ENCODE peak calls at places on chromosomes 13 and 19, in six cellular contexts. Z, K, V, P, C and R are unnamed samples.

GRCh38 chr13:101627556-101627943 is 175.1 kb downstream of the ITGBL1 start:
- DNase-seq in P (no peak), C (no peak), K (no peak), V (no peak), Z (no peak), R (no peak)

GRCh38 chr19:35459414-35460082 is 11.5 kb downstream of the FFAR2 start:
- DNase-seq in P (no peak), C (no peak), V (peak; percentile 56), K (peak; percentile 29), Z (no peak), R (no peak)

GRCh38 chr13:113656831-113657671 is 947 bp downstream of the ATP4B start:
- DNase-seq in V (peak; percentile 35), Z (no peak), P (no peak), K (no peak), C (no peak), R (no peak)

GRCh38 chr19:51129716-51130115 is 5.0 kb downstream of the SIGLEC9 start:
- DNase-seq in C (no peak), P (no peak), Z (no peak), K (no peak), V (no peak), R (no peak)

GRCh38 chr19:49662011-49662410 is 3.6 kb downstream of the IRF3 start:
- DNase-seq in K (no peak), C (no peak), V (no peak), Z (no peak), P (no peak), R (no peak)

GRCh38 chr19:16433986-16434385 is 37.8 kb downstream of the EPS15L1 start:
- DNase-seq in V (no peak), K (no peak), Z (no peak), C (no peak), P (no peak), R (no peak)

GRCh38 chr13:91904597-91904996 is 506.2 kb downstream of the GPC5 start:
- DNase-seq in C (no peak), V (no peak), Z (no peak), K (no peak), P (no peak), R (no peak)

GRCh38 chr19:32661318-32661717 is 13.7 kb downstream of the ANKRD27 start:
- DNase-seq in Z (no peak), K (no peak), V (no peak), P (no peak), C (no peak), R (no peak)

GRCh38 chr19:32324631-32325215 is 20.7 kb upstream of the ZNF507 start:
- DNase-seq in K (peak; percentile 60), P (no peak), C (no peak), V (no peak), Z (no peak), R (no peak)

GRCh38 chr19:48090281-48090802 is 20.3 kb downstream of the PLA2G4C start:
- DNase-seq in K (peak; percentile 35), P (no peak), Z (no peak), C (no peak), V (no peak), R (no peak)

GRCh38 chr13:43878897-43879322 is 630 bp downstream of the CCDC122 start:
- DNase-seq in V (peak; percentile 90), P (peak; percentile 60), Z (peak; percentile 40), C (peak; percentile 24), K (peak; percentile 81), R (peak; percentile 62)

GRCh38 chr13:79237981-79238380 is 168.1 kb downstream of the RBM26 start:
- DNase-seq in Z (no peak), K (no peak), C (no peak), V (no peak), P (no peak), R (no peak)

GRCh38 chr13:28636078-28636477 is 22.9 kb upstream of the POMP start:
- DNase-seq in Z (no peak), P (no peak), C (no peak), K (no peak), V (no peak), R (no peak)

GRCh38 chr13:27928353-27928804 is 8.6 kb downstream of the PDX1 start:
- DNase-seq in Z (no peak), K (no peak), C (no peak), V (no peak), P (no peak), R (no peak)

GRCh38 chr13:84823528-84823927 is 941.3 kb upstream of the SLITRK1 start:
- DNase-seq in Z (no peak), C (no peak), V (no peak), P (no peak), K (no peak), R (no peak)

GRCh38 chr19:16382775-16383543 is 58.3 kb downstream of the KLF2 start:
- DNase-seq in P (peak; percentile 93), C (peak; percentile 29), Z (peak; percentile 61), K (peak; percentile 87), V (peak; percentile 85), R (peak; percentile 53)

GRCh38 chr19:16234552-16235445 is 37.1 kb downstream of the AP1M1 start:
- DNase-seq in V (no peak), K (no peak), Z (no peak), C (no peak), P (no peak), R (no peak)

GRCh38 chr13:25286308-25286968 is 850 bp downstream of the MTMR6 start:
- DNase-seq in P (peak; percentile 37), V (no peak), K (peak; percentile 60), C (no peak), Z (peak; percentile 18), R (no peak)

GRCh38 chr13:106446011-106446410 is 89.5 kb downstream of the EFNB2 start:
- DNase-seq in K (no peak), C (no peak), P (no peak), Z (no peak), V (no peak), R (no peak)

GRCh38 chr19:49132974-49133609 is 13.7 kb downstream of the PPFIA3 start:
- DNase-seq in Z (no peak), C (no peak), V (peak; percentile 76), K (no peak), P (peak; percentile 17), R (no peak)

GRCh38 chr19:51681286-51681956 is 11.7 kb upstream of the SPACA6 start:
- DNase-seq in P (peak; percentile 9), C (no peak), Z (no peak), V (no peak), K (no peak), R (no peak)

GRCh38 chr19:16262618-16263017 is 62.0 kb upstream of the KLF2 start:
- DNase-seq in P (peak; percentile 66), Z (no peak), V (no peak), C (no peak), K (no peak), R (no peak)

GRCh38 chr13:36674337-36675212 is 755 bp downstream of the SERTM1 start:
- DNase-seq in V (no peak), Z (no peak), K (no peak), P (no peak), C (no peak), R (no peak)

GRCh38 chr19:1104452-1105216 is 840 bp downstream of the GPX4 start:
- DNase-seq in K (peak; percentile 70), P (peak; percentile 90), Z (peak; percentile 87), C (no peak), V (peak; percentile 88), R (no peak)